ENCODE peak calls at places on chromosome 17, in ten cellular contexts. S is endothelial cell of umbilical vein, K is HCT116, J is K562, G is H1, A is HL-60, D is stomach, R is upper lobe of left lung, I is GM23338, F is GM12878. O is an unnamed sample.

GRCh38 chr17:42409467-42410351 is 13.3 kb downstream of the CAVIN1 start:
- DNase-seq in S (peak), K (peak), J (no peak), G (no peak), A (no peak), D (peak), R (peak), I (no peak), F (no peak), O (no peak)

GRCh38 chr17:9934354-9934753 is 29.3 kb upstream of the RCVRN start:
- DNase-seq in S (no peak), K (no peak), J (no peak), G (no peak), A (no peak), D (no peak), R (no peak), I (no peak), F (no peak), O (no peak)

GRCh38 chr17:32909787-32910369 is 18.1 kb upstream of the TMEM98 start:
- DNase-seq in S (peak), K (peak), J (peak), G (no peak), A (peak), D (peak), R (peak), I (peak), F (peak), O (peak)

GRCh38 chr17:38912221-38912813 is 13.1 kb upstream of the LASP1NB start:
- DNase-seq in S (no peak), K (no peak), J (peak), G (no peak), A (no peak), D (peak), R (peak), I (no peak), F (no peak), O (no peak)

GRCh38 chr17:83194761-83195329 is 115.4 kb downstream of the METRNL start:
- DNase-seq in S (no peak), K (no peak), J (no peak), G (no peak), A (no peak), D (no peak), R (peak), I (no peak), F (no peak), O (no peak)

GRCh38 chr17:6177941-6178694 is 107.9 kb downstream of the WSCD1 start:
- DNase-seq in S (no peak), K (no peak), J (no peak), G (no peak), A (no peak), D (no peak), R (no peak), I (no peak), F (no peak), O (no peak)

GRCh38 chr17:65987988-65988387 is 203.9 kb downstream of the CEP112 start:
- DNase-seq in S (peak), K (peak), J (no peak), G (no peak), A (no peak), D (no peak), R (no peak), I (peak), F (peak), O (no peak)

GRCh38 chr17:32719702-32720101 is 157.2 kb downstream of the MYO1D start:
- DNase-seq in S (no peak), K (no peak), J (no peak), G (no peak), A (no peak), D (no peak), R (no peak), I (no peak), F (no peak), O (no peak)

GRCh38 chr17:7956208-7956965 is 24.4 kb downstream of the CNTROB start:
- DNase-seq in S (peak), K (no peak), J (no peak), G (no peak), A (no peak), D (no peak), R (peak), I (no peak), F (no peak), O (no peak)

GRCh38 chr17:13753151-13753550 is 151.4 kb upstream of the HS3ST3A1 start:
- DNase-seq in S (no peak), K (no peak), J (no peak), G (no peak), A (no peak), D (no peak), R (no peak), I (peak), F (no peak), O (no peak)

GRCh38 chr17:44203731-44204452 is 4.2 kb upstream of the ATXN7L3 start:
- DNase-seq in S (peak), K (no peak), J (peak), G (no peak), A (no peak), D (no peak), R (no peak), I (peak), F (no peak), O (peak)

GRCh38 chr17:28567604-28568003 is 3.7 kb downstream of the PIGS start:
- DNase-seq in S (no peak), K (no peak), J (no peak), G (no peak), A (no peak), D (no peak), R (no peak), I (no peak), F (peak), O (peak)

GRCh38 chr17:1762233-1762905 is 509 bp downstream of the SERPINF1 start:
- DNase-seq in S (no peak), K (no peak), J (peak), G (no peak), A (no peak), D (no peak), R (no peak), I (peak), F (no peak), O (no peak)
- TF ChIP-seq POLR2AphosphoS5 in S (no peak), K (no peak), J (no peak), G (no peak), A (no peak), D (no peak), R (peak), I (no peak), F (no peak), O (no peak)

GRCh38 chr17:47279062-47279801 is 25.6 kb downstream of the ITGB3 start:
- DNase-seq in S (peak), K (no peak), J (peak), G (no peak), A (peak), D (peak), R (peak), I (peak), F (peak), O (peak)
- TF ChIP-seq POLR2AphosphoS5 in S (no peak), K (no peak), J (no peak), G (no peak), A (no peak), D (peak), R (peak), I (no peak), F (peak), O (no peak)

DNA sequence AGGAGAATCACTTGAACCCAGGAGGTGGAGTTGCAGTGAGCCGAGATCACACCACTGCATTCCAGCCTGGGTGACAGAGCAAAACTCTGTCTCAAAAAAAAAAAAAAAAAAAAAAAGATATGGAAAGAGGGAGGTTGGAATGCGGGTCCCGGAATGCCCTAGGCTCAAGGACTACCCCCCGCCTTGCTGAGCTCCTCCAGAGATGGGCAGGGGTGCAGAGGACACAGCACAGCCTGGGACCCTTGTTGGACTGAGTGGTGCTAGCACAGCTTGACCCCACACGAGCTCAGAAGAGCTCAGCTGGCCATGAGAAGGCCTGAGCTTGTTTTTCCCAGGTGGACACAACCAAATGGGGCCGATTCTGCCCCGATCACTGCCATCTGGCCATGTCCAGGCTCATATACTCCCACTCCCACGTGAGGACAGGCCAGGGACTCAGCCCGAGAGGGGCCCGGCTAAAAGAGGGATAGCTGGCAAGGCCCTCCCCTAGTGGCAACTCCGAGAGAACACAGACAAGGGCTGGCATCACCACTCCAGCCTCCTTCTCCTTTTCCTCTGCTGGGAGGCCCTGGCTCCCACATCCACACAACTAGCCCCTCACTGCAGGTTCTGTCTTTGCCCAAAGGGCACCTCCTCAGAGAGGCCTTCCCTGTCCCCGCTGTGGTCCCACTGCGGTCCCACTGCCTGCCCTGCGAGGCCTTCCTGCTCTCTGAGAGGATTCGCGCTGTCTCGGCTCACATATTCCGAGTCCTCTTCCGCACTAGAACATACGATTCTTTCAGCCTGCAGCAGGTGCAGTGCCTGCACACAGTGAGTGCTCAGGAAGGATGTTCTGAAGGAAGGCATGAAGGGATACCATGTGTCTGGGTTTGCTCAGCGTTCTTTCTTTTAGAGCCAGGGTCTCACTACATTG is 11.0 kb downstream of the SGCA start:
- DNase-seq in S (no peak), K (no peak), J (no peak), G (no peak), A (no peak), D (no peak), R (no peak), I (no peak), F (no peak), O (no peak)
- TF ChIP-seq POLR2AphosphoS5 in S (no peak), K (no peak), J (no peak), G (no peak), A (no peak), D (no peak), R (no peak), I (no peak), F (no peak), O (no peak)

DNA sequence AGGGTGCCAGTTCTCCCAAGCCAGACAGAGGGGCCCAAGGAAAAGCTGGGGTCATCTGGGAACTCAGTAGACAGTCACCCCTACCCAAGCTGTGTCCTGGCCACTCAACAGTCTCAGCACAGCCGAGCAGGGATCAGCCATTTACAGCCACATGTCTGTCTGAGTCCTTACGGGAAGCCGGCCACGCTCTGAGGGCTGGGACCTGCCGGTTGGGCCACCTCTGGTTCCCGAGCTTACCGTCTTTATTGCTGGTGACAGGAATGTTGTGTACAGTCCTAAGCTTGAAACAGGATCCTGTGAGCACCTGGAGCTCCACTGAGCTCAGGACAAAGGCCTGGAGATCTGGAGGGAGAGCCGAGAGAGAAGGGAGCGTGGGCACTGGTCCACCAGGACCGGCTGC is 59.8 kb downstream of the TIMM22 start:
- DNase-seq in S (no peak), K (no peak), J (no peak), G (no peak), A (no peak), D (no peak), R (no peak), I (no peak), F (no peak), O (no peak)
- TF ChIP-seq POLR2AphosphoS5 in S (no peak), K (no peak), J (no peak), G (no peak), A (no peak), D (no peak), R (no peak), I (no peak), F (no peak), O (no peak)

O was measured in GM12892.